ENCODE peak calls at places on chromosomes 5 and 9, in five cellular contexts. X is HCT116, F is H1, N is HepG2, O is K562. L is an unnamed sample.

GRCh38 chr5:34709861-34710673 is 53.9 kb downstream of the RAI14 start:
- DNase-seq in F (no peak), O (no peak), X (no peak), N (peak; percentile 64), L (no peak)

GRCh38 chr5:141639357-141640050 is 2.7 kb downstream of the RELL2 start:
- DNase-seq in N (no peak), O (no peak), F (no peak), X (no peak), L (no peak)

GRCh38 chr5:123438902-123439301 is 15.7 kb upstream of the CEP120 start:
- DNase-seq in O (no peak), F (no peak), N (no peak), X (no peak), L (no peak)

GRCh38 chr5:164312801-164313200 is 807.4 kb downstream of the MAT2B start:
- DNase-seq in N (no peak), X (no peak), O (no peak), F (no peak), L (no peak)

GRCh38 chr5:77882670-77883257 is 106.6 kb upstream of the TBCA start:
- DNase-seq in N (no peak), F (no peak), O (no peak), X (no peak), L (no peak)

GRCh38 chr5:75412111-75412990 is 75.3 kb downstream of the HMGCR start:
- DNase-seq in O (no peak), F (no peak), X (no peak), N (no peak), L (no peak)

GRCh38 chr5:64693636-64694035 is 3.3 kb downstream of the SHISAL2B start:
- DNase-seq in F (no peak), N (no peak), O (no peak), X (no peak), L (no peak)

GRCh38 chr5:172700686-172701324 is 59.7 kb downstream of the NEURL1B start:
- DNase-seq in X (no peak), N (no peak), F (no peak), O (no peak), L (no peak)

GRCh38 chr9:114811301-114811700 is 5.5 kb upstream of the TNFSF15 start:
- DNase-seq in N (no peak), O (no peak), X (no peak), F (no peak), L (no peak)

GRCh38 chr5:96726802-96727201 is 64.6 kb downstream of the CAST start:
- DNase-seq in N (no peak), O (no peak), F (no peak), X (no peak), L (no peak)

GRCh38 chr5:124755565-124755964 is 9.1 kb upstream of the ZNF608 start:
- DNase-seq in O (peak; percentile 68), F (no peak), X (no peak), N (peak; percentile 21), L (no peak)

GRCh38 chr5:135221187-135221473 is 177.9 kb downstream of the MACROH2A1 start:
- DNase-seq in F (no peak), N (no peak), O (no peak), X (no peak), L (no peak)

GRCh38 chr5:144122081-144122480 is 48.4 kb downstream of the YIPF5 start:
- DNase-seq in F (no peak), O (no peak), X (no peak), N (no peak), L (no peak)

GRCh38 chr9:98755006-98755618 is 41.2 kb downstream of the ANKS6 start:
- DNase-seq in F (no peak), O (no peak), X (no peak), N (no peak), L (no peak)

GRCh38 chr5:172451771-172452197 is 2.5 kb downstream of the SH3PXD2B start:
- DNase-seq in X (no peak), O (no peak), N (peak; percentile 51), F (no peak), L (no peak)

GRCh38 chr5:170070556-170071412 is 34.9 kb upstream of the FOXI1 start:
- DNase-seq in X (peak; percentile 16), O (peak; percentile 79), N (no peak), F (peak; percentile 90), L (no peak)

GRCh38 chr9:32350682-32351081 is 33.8 kb upstream of the ACO1 start:
- DNase-seq in N (peak; percentile 20), O (no peak), X (peak; percentile 10), F (no peak), L (no peak)

GRCh38 chr5:137310051-137310730 is 188.9 kb downstream of the SPOCK1 start:
- DNase-seq in F (no peak), N (no peak), X (no peak), O (no peak), L (no peak)

GRCh38 chr5:140791111-140791510 is 3.5 kb upstream of the PCDHA2 start:
- DNase-seq in X (no peak), N (no peak), O (no peak), F (no peak), L (no peak)

GRCh38 chr5:172830876-172831662 is 3.0 kb upstream of the ERGIC1 start:
- DNase-seq in F (no peak), N (no peak), X (no peak), O (no peak), L (no peak)

GRCh38 chr5:152907488-152908245 is 502.6 kb upstream of the NMUR2 start:
- DNase-seq in X (no peak), F (no peak), O (no peak), N (no peak), L (no peak)

GRCh38 chr9:4167040-4167671 is 132.7 kb downstream of the GLIS3 start:
- DNase-seq in X (no peak), N (no peak), O (no peak), F (no peak), L (no peak)

GRCh38 chr9:34376596-34377401 is at the start of gene MYORG:
- DNase-seq in N (peak; percentile 95), F (peak; percentile 98), X (peak; percentile 94), O (peak; percentile 95), L (peak; percentile 82)

GRCh38 chr5:133698646-133699526 is 86.5 kb upstream of the FSTL4 start:
- DNase-seq in O (no peak), X (no peak), F (no peak), N (no peak), L (peak; percentile 51)

GRCh38 chr5:138440226-138441073 is 1.6 kb downstream of the REEP2 start:
- DNase-seq in O (no peak), N (no peak), F (no peak), X (no peak), L (no peak)

GRCh38 chr5:138439537-138440225 is 824 bp downstream of the REEP2 start:
- DNase-seq in F (peak; percentile 67), O (peak; percentile 37), N (no peak), X (no peak), L (no peak)

GRCh38 chr5:138438003-138438723 is 694 bp upstream of the REEP2 start:
- DNase-seq in N (no peak), X (no peak), O (no peak), F (no peak), L (no peak)

GRCh38 chr5:138441221-138441620 is 2.4 kb downstream of the REEP2 start:
- DNase-seq in X (no peak), N (no peak), F (no peak), O (no peak), L (no peak)

DNA sequence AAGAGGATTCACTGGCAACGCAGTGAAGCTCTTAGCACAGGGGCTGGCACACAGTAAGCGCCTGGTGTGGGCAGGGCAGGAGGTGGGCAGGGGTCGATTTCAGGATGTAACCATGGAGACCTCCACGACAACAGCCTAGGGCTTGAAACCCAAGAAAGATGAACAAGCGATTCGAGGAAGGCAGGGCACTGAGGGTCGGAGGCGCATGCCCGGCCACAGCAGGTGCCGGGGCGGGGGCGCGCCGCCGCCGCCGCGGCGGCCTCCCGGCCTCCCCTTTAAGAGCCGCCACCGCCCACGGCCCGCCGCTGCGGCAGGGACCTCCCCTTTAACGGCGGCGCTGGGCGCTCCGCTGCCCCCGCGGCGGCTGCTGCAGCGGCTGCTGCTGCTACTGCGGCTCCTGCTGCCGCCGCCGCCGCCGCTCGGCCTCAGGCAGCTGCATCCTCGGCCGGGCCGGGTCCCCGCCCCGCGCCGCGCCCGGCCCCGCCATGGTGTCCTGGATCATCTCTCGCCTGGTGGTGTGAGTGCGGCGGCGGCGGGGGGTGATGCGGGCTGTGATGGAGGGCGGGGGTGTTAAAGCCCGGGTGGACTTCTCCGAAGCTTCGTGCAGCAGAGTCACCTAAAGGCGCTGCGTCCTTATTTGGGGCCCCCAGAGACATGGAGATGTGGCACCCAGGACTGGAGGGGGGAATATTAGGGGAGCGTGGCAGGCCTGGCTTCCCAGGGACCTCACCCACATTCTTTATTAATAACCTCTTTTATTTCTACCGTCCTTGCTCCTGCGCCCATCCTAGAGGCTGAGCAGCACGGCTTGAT is at the start of gene REEP2:
- DNase-seq in F (peak; percentile 72), O (peak; percentile 90), X (no peak), N (no peak), L (no peak)
- TF ChIP-seq SRF in F (peak; percentile 12), O (no peak), X (no peak), N (no peak), L (no peak)

GRCh38 chr9:115999498-115999897 is 154.1 kb upstream of the PAPPA start:
- DNase-seq in X (no peak), F (no peak), N (no peak), O (no peak), L (no peak)

GRCh38 chr9:115997923-115998322 is 155.7 kb upstream of the PAPPA start:
- DNase-seq in F (no peak), O (no peak), X (no peak), N (no peak), L (no peak)

GRCh38 chr9:116000748-116001329 is 152.8 kb upstream of the PAPPA start:
- DNase-seq in N (peak; percentile 32), X (peak; percentile 48), F (peak; percentile 56), O (peak; percentile 34), L (no peak)

GRCh38 chr9:116002181-116002580 is 151.4 kb upstream of the PAPPA start:
- DNase-seq in F (no peak), O (no peak), X (no peak), N (no peak), L (no peak)

DNA sequence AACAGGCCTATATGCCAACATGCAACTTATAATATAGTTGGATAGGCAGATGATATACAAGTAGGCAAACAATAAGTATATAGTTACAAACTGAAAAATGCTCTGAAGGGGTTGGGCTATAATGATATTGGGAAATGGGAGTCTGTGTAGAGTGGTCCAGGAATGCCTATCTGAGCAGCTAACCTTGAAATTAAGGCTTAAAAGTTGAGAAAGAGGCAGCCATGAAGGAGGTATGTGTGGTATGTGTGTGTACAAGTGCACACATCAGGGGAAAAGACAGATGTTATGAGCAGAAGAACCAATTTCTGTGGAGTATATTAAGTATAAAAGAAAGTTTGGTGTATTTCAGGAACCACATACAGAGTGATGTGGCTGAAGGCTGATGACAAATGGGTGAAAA is 154.9 kb upstream of the PAPPA start:
- DNase-seq in N (no peak), O (no peak), X (no peak), F (no peak), L (no peak)
- TF ChIP-seq SRF in N (no peak), O (no peak), X (no peak), F (no peak), L (no peak)

GRCh38 chr9:133074111-133074651 is 12.4 kb downstream of the CEL start:
- DNase-seq in F (no peak), O (no peak), X (no peak), N (no peak), L (no peak)
- TF ChIP-seq SRF in F (no peak), O (no peak), X (no peak), N (no peak), L (no peak)

GRCh38 chr9:111959468-111959941 is 62.9 kb downstream of the UGCG start:
- DNase-seq in X (peak; percentile 19), F (no peak), N (peak; percentile 27), O (no peak), L (no peak)
- TF ChIP-seq SRF in X (no peak), F (no peak), N (no peak), O (no peak), L (no peak)

GRCh38 chr9:137240321-137240840 is 706 bp upstream of the TUBB4B start:
- DNase-seq in O (peak; percentile 74), X (no peak), N (no peak), F (no peak), L (no peak)
- TF ChIP-seq SRF in O (no peak), X (no peak), N (no peak), F (no peak), L (peak; percentile 8)